ENCODE peak calls at places on chromosome 5, in six cellular contexts. One of them, this sample, is unnamed.

GRCh38 chr5:15937708-15938107 is 241.9 kb downstream of the MARCHF11 start:
- DNase-seq in H1: no peak
- DNase-seq in suprapubic skin: no peak
- DNase-seq in ovary: no peak
- DNase-seq in sigmoid colon: no peak
- DNase-seq in A549: no peak
- DNase-seq in this sample: no peak

GRCh38 chr5:57871496-57871895 is 388.9 kb upstream of the ACTBL2 start:
- DNase-seq in H1: no peak
- DNase-seq in suprapubic skin: no peak
- DNase-seq in ovary: no peak
- DNase-seq in sigmoid colon: no peak
- DNase-seq in A549: no peak
- DNase-seq in this sample: no peak

GRCh38 chr5:180424094-180424493 is 70.1 kb upstream of the CNOT6 start:
- DNase-seq in H1: no peak
- DNase-seq in suprapubic skin: no peak
- DNase-seq in ovary: no peak
- DNase-seq in sigmoid colon: no peak
- DNase-seq in A549: no peak
- DNase-seq in this sample: no peak

GRCh38 chr5:76426391-76426802 is 23.3 kb downstream of the IQGAP2 start:
- DNase-seq in H1: peak
- DNase-seq in suprapubic skin: no peak
- DNase-seq in ovary: no peak
- DNase-seq in sigmoid colon: no peak
- DNase-seq in A549: no peak
- DNase-seq in this sample: no peak

GRCh38 chr5:13957032-13957645 is 12.7 kb upstream of the DNAH5 start:
- DNase-seq in H1: no peak
- DNase-seq in suprapubic skin: no peak
- DNase-seq in ovary: no peak
- DNase-seq in sigmoid colon: no peak
- DNase-seq in A549: peak
- DNase-seq in this sample: no peak

GRCh38 chr5:4879693-4880303 is 260.3 kb upstream of the ADAMTS16 start:
- DNase-seq in H1: peak
- DNase-seq in suprapubic skin: no peak
- DNase-seq in ovary: peak
- DNase-seq in sigmoid colon: peak
- DNase-seq in A549: peak
- DNase-seq in this sample: no peak

GRCh38 chr5:92242170-92242569 is 859.1 kb upstream of the ARRDC3 start:
- DNase-seq in H1: no peak
- DNase-seq in suprapubic skin: no peak
- DNase-seq in ovary: no peak
- DNase-seq in sigmoid colon: no peak
- DNase-seq in A549: no peak
- DNase-seq in this sample: no peak

GRCh38 chr5:126868961-126869451 is 92.1 kb downstream of the LMNB1 start:
- DNase-seq in H1: peak
- DNase-seq in suprapubic skin: no peak
- DNase-seq in ovary: no peak
- DNase-seq in sigmoid colon: no peak
- DNase-seq in A549: no peak
- DNase-seq in this sample: no peak

DNA sequence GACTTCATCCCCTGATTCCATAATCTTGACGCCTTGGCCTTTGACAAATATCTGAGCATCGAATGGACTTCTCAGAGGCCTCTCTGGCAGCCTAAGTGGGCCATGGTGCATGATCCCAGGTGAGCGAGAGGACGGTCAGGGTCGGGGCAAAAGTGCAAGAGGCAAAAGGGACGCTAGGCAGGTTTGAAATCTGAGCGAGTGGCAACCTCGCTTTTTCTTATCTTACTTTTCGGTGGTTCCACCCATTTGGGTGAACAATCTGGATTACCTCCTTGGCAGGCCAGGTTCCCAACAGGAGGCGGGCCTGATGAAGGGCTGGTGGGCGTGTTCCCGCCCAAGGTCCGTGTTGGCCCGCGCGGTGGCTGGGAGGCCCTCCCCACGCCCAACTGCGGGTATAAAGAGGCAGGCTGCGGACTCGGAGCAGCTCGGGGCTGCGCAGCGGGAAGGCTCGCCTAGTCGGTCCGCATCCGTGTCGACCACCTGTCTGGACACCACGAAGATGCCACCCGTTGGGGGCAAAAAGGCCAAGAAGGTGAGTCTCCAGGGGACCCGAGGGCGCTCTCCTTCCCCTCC is at the start of gene BHMT:
- DNase-seq in H1: no peak
- DNase-seq in suprapubic skin: no peak
- DNase-seq in ovary: no peak
- DNase-seq in sigmoid colon: no peak
- DNase-seq in A549: no peak
- DNase-seq in this sample: no peak
- TF ChIP-seq POLR2A in H1: no peak
- TF ChIP-seq POLR2A in suprapubic skin: no peak
- TF ChIP-seq POLR2A in ovary: no peak
- TF ChIP-seq POLR2A in sigmoid colon: no peak
- TF ChIP-seq POLR2A in A549: no peak
- TF ChIP-seq POLR2A in this sample: no peak

GRCh38 chr5:141843156-141843927 is 34.9 kb downstream of the PCDH1 start:
- DNase-seq in H1: no peak
- DNase-seq in suprapubic skin: no peak
- DNase-seq in ovary: no peak
- DNase-seq in sigmoid colon: no peak
- DNase-seq in A549: no peak
- DNase-seq in this sample: no peak
- H3K27ac ChIP-seq in H1: peak
- H3K27ac ChIP-seq in suprapubic skin: peak
- H3K27ac ChIP-seq in ovary: no peak
- H3K27ac ChIP-seq in sigmoid colon: peak
- H3K27ac ChIP-seq in A549: no peak
- H3K27ac ChIP-seq in this sample: no peak

GRCh38 chr5:105430516-105430915 is 1867.9 kb upstream of the NUDT12 start:
- DNase-seq in H1: no peak
- DNase-seq in suprapubic skin: no peak
- DNase-seq in ovary: no peak
- DNase-seq in sigmoid colon: no peak
- DNase-seq in A549: no peak
- DNase-seq in this sample: no peak
- TF ChIP-seq POLR2A in H1: no peak
- TF ChIP-seq POLR2A in suprapubic skin: no peak
- TF ChIP-seq POLR2A in ovary: no peak
- TF ChIP-seq POLR2A in sigmoid colon: no peak
- TF ChIP-seq POLR2A in A549: no peak
- TF ChIP-seq POLR2A in this sample: no peak

GRCh38 chr5:53545744-53546143 is 14.7 kb upstream of the NDUFS4 start:
- DNase-seq in H1: no peak
- DNase-seq in suprapubic skin: no peak
- DNase-seq in ovary: no peak
- DNase-seq in sigmoid colon: no peak
- DNase-seq in A549: no peak
- DNase-seq in this sample: no peak

GRCh38 chr5:53554444-53554843 is 6.0 kb upstream of the NDUFS4 start:
- DNase-seq in H1: no peak
- DNase-seq in suprapubic skin: no peak
- DNase-seq in ovary: no peak
- DNase-seq in sigmoid colon: no peak
- DNase-seq in A549: no peak
- DNase-seq in this sample: no peak

GRCh38 chr5:53552561-53552960 is 7.9 kb upstream of the NDUFS4 start:
- DNase-seq in H1: no peak
- DNase-seq in suprapubic skin: no peak
- DNase-seq in ovary: no peak
- DNase-seq in sigmoid colon: no peak
- DNase-seq in A549: no peak
- DNase-seq in this sample: no peak

GRCh38 chr5:53547226-53547625 is 13.2 kb upstream of the NDUFS4 start:
- DNase-seq in H1: no peak
- DNase-seq in suprapubic skin: no peak
- DNase-seq in ovary: no peak
- DNase-seq in sigmoid colon: no peak
- DNase-seq in A549: no peak
- DNase-seq in this sample: no peak

DNA sequence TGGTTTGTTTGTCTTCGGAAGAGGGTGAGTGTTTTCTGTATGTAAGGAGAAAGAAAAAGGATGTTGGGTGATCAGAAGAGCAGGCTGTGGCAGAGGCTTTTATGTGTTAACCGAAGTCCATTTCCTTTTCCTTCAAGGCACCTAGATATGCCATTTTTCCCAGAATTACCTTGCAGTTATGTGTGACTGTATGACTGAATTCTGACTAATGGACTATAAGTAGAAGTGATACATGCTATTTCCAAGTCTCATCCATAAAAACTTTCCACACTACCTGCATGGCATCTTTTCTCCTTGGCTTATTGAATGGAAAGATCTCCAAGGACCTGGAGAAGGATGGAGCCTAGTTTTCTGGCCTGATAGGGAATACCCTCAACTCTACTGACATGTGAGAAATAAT is 10.6 kb upstream of the NDUFS4 start:
- DNase-seq in H1: no peak
- DNase-seq in suprapubic skin: no peak
- DNase-seq in ovary: no peak
- DNase-seq in sigmoid colon: no peak
- DNase-seq in A549: no peak
- DNase-seq in this sample: no peak
- H3K27ac ChIP-seq in H1: no peak
- H3K27ac ChIP-seq in suprapubic skin: no peak
- H3K27ac ChIP-seq in ovary: no peak
- H3K27ac ChIP-seq in sigmoid colon: no peak
- H3K27ac ChIP-seq in A549: no peak
- H3K27ac ChIP-seq in this sample: no peak

DNA sequence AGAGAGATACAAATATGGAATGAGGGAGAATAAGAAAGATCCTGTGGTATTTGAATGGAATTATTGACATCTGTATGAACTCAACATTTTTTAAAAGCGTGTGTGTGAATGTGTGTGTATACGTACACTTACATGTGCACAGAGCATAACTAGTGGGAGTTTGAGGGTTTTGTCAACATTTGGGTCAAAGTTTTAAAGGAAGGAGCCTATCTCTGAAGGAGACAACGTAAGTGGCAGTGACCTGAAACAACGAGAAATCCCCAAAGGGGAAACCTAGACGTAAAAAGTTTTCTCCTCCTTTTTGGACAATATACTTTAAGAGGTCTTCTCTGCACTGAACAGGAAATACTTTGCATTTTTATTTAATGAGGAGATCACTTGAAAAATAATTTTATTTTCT is 40.2 kb upstream of the DTWD2 start:
- DNase-seq in H1: no peak
- DNase-seq in suprapubic skin: no peak
- DNase-seq in ovary: no peak
- DNase-seq in sigmoid colon: no peak
- DNase-seq in A549: no peak
- DNase-seq in this sample: no peak
- TF ChIP-seq POLR2A in H1: no peak
- TF ChIP-seq POLR2A in suprapubic skin: no peak
- TF ChIP-seq POLR2A in ovary: no peak
- TF ChIP-seq POLR2A in sigmoid colon: no peak
- TF ChIP-seq POLR2A in A549: no peak
- TF ChIP-seq POLR2A in this sample: no peak

GRCh38 chr5:154966081-154966841 is 25.4 kb downstream of the MRPL22 start:
- DNase-seq in H1: no peak
- DNase-seq in suprapubic skin: no peak
- DNase-seq in ovary: no peak
- DNase-seq in sigmoid colon: no peak
- DNase-seq in A549: no peak
- DNase-seq in this sample: no peak

GRCh38 chr5:154970759-154971158 is 29.9 kb downstream of the MRPL22 start:
- DNase-seq in H1: no peak
- DNase-seq in suprapubic skin: no peak
- DNase-seq in ovary: no peak
- DNase-seq in sigmoid colon: no peak
- DNase-seq in A549: no peak
- DNase-seq in this sample: no peak

GRCh38 chr5:154971501-154971900 is 30.6 kb downstream of the MRPL22 start:
- DNase-seq in H1: no peak
- DNase-seq in suprapubic skin: no peak
- DNase-seq in ovary: no peak
- DNase-seq in sigmoid colon: no peak
- DNase-seq in A549: no peak
- DNase-seq in this sample: no peak

GRCh38 chr5:154968953-154969352 is 28.1 kb downstream of the MRPL22 start:
- DNase-seq in H1: no peak
- DNase-seq in suprapubic skin: no peak
- DNase-seq in ovary: no peak
- DNase-seq in sigmoid colon: no peak
- DNase-seq in A549: no peak
- DNase-seq in this sample: no peak

GRCh38 chr5:154967419-154968024 is 26.6 kb downstream of the MRPL22 start:
- DNase-seq in H1: no peak
- DNase-seq in suprapubic skin: no peak
- DNase-seq in ovary: no peak
- DNase-seq in sigmoid colon: no peak
- DNase-seq in A549: peak
- DNase-seq in this sample: no peak
- H3K27ac ChIP-seq in H1: no peak
- H3K27ac ChIP-seq in suprapubic skin: no peak
- H3K27ac ChIP-seq in ovary: no peak
- H3K27ac ChIP-seq in sigmoid colon: no peak
- H3K27ac ChIP-seq in A549: no peak
- H3K27ac ChIP-seq in this sample: no peak